ENCODE peak calls at places on chromosomes 2 and 18, in five cellular contexts. Y is tibial nerve, J is mucosa of descending colon, S is psoas muscle, E is OCI-LY7. Z is an unnamed sample. For H3K4me1, the result is how much of the 10 kb centered on the place peaks cover.

GRCh38 chr18:59697236-59697932 is at the start of gene CCBE1:
- DNase-seq in J (peak), E (no peak), Y (peak), S (peak), Z (peak)

GRCh38 chr2:234977228-234977679 is 25.4 kb downstream of the SH3BP4 start:
- DNase-seq in J (no peak), Y (no peak), S (no peak), E (no peak), Z (no peak)

GRCh38 chr2:241177526-241177925 is 11.0 kb upstream of the ANO7 start:
- DNase-seq in E (no peak), Y (no peak), J (no peak), S (no peak), Z (no peak)

GRCh38 chr2:25309402-25309801 is 32.3 kb downstream of the DNMT3A start:
- DNase-seq in Y (peak), S (peak), J (peak), E (peak), Z (no peak)

GRCh38 chr2:24082787-24083566 is 1.7 kb downstream of the TP53I3 start:
- DNase-seq in S (no peak), J (peak), Y (no peak), E (no peak), Z (no peak)

GRCh38 chr18:55402731-55403405 is 185.1 kb downstream of the TCF4 start:
- DNase-seq in S (no peak), J (no peak), Y (no peak), E (no peak), Z (no peak)

GRCh38 chr2:2542966-2543555 is 212.0 kb upstream of the MYT1L start:
- DNase-seq in S (no peak), E (no peak), J (no peak), Y (no peak), Z (no peak)

GRCh38 chr2:67394734-67395133 is 2.4 kb upstream of the ETAA1 start:
- DNase-seq in J (no peak), Y (no peak), E (no peak), S (no peak), Z (no peak)

GRCh38 chr2:240250985-240251847 is 110.8 kb upstream of the OTOS start:
- DNase-seq in E (no peak), S (peak), Y (peak), J (peak), Z (peak)

GRCh38 chr2:48454504-48454903 is 75.5 kb upstream of the STON1 start:
- DNase-seq in E (no peak), Y (no peak), J (no peak), S (no peak), Z (no peak)

GRCh38 chr2:121241466-121241865 is 43.5 kb downstream of the TFCP2L1 start:
- DNase-seq in E (no peak), Y (no peak), J (no peak), S (no peak), Z (no peak)

GRCh38 chr18:70292628-70293027 is 3.8 kb downstream of the SOCS6 start:
- DNase-seq in Y (no peak), E (no peak), J (peak), S (no peak), Z (no peak)

GRCh38 chr18:70291295-70291574 is 2.4 kb downstream of the SOCS6 start:
- DNase-seq in Y (no peak), E (no peak), J (no peak), S (no peak), Z (no peak)

GRCh38 chr18:70295192-70295522 is 6.3 kb downstream of the SOCS6 start:
- DNase-seq in E (no peak), S (no peak), Y (no peak), J (no peak), Z (no peak)

GRCh38 chr18:70294471-70295191 is 5.8 kb downstream of the SOCS6 start:
- DNase-seq in E (no peak), J (no peak), S (no peak), Y (no peak), Z (no peak)

DNA sequence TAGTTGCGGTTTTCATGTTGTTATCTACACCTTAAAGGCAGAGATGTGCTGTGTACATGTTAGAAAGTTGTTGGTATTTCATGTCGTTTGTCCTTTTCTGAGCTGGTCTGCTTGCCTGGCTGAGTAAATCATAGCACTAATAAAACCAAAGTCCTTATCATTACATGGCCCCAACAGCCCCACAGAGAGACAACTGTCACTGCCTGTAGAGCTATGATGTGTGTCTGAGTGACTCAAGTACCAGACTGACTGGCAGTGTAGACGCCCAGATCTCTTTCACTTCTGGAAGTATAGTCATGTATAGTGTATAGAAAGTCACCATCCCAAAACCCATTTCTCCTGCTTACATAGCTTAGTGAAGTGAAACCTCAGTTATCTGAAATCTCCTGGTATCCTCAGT is 4.3 kb downstream of the SOCS6 start:
- DNase-seq in E (no peak), S (no peak), Y (no peak), J (peak), Z (no peak)
- H3K4me1 ChIP-seq in E (under half), S (half or more), Y (under half), J (under half), Z (under half)

GRCh38 chr18:75249672-75250470 is 39.3 kb downstream of the TSHZ1 start:
- DNase-seq in J (no peak), S (no peak), Y (no peak), E (peak), Z (no peak)

GRCh38 chr18:75252136-75252535 is 41.5 kb downstream of the TSHZ1 start:
- DNase-seq in J (no peak), Y (no peak), E (no peak), S (no peak), Z (no peak)

GRCh38 chr18:75249192-75249551 is 38.6 kb downstream of the TSHZ1 start:
- DNase-seq in S (no peak), J (no peak), Y (no peak), E (no peak), Z (no peak)

GRCh38 chr18:75251466-75251865 is 40.9 kb downstream of the TSHZ1 start:
- DNase-seq in Y (no peak), E (no peak), J (no peak), S (no peak), Z (no peak)

DNA sequence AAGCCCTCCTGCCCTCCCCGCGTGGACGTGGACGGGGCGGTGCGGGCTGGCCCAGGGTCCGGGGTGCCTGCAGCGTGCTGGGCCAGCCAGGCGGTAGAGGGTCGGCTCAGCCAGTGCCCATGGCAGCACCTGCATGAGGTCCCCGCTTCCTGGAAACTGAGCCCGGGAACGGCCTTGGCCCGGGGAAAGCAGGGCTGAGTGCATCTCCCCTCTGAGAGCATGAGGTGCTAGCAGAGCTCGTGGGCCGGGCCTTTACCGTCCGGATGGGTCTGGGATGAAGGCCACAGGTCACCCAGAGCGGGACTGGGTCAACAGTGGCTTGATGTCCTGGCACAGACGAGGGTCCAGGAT is 39.8 kb downstream of the TSHZ1 start:
- DNase-seq in J (no peak), E (no peak), S (no peak), Y (no peak), Z (no peak)
- H3K4me1 ChIP-seq in J (under half), E (under half), S (under half), Y (under half), Z (under half)

DNA sequence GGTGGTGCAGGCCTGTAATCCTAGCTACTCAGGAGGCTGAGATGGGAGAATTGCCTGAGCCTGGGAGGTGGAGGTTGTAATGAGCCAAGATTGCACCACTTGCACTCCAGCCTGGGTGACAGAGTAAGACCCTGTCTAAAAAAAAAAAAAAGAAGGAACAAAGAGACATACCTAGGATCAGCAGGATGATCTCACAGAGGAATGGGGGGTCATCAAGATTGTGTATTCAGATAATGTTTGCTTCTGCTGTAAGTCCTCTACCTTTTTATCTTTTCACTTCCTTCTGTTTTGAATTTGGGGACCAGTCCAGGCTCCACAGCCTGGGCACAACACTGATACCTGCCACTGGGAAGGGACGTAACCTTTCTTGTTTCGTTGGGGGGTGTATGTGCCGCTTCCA is 53.2 kb downstream of the MAP4K4 start:
- DNase-seq in S (no peak), J (no peak), E (no peak), Y (no peak), Z (no peak)
- H3K4me1 ChIP-seq in S (half or more), J (under half), E (half or more), Y (under half), Z (half or more)

GRCh38 chr18:48841381-48842258 is 109.1 kb downstream of the SMAD7 start:
- DNase-seq in S (peak), Y (no peak), E (no peak), J (no peak), Z (no peak)

GRCh38 chr18:48838921-48839818 is 111.6 kb downstream of the SMAD7 start:
- DNase-seq in E (no peak), J (no peak), S (no peak), Y (no peak), Z (peak)

GRCh38 chr18:48839819-48840490 is 110.8 kb downstream of the SMAD7 start:
- DNase-seq in Y (no peak), S (no peak), E (no peak), J (no peak), Z (no peak)

GRCh38 chr18:48842259-48843061 is 108.3 kb downstream of the SMAD7 start:
- DNase-seq in Y (no peak), S (no peak), J (peak), E (peak), Z (peak)

DNA sequence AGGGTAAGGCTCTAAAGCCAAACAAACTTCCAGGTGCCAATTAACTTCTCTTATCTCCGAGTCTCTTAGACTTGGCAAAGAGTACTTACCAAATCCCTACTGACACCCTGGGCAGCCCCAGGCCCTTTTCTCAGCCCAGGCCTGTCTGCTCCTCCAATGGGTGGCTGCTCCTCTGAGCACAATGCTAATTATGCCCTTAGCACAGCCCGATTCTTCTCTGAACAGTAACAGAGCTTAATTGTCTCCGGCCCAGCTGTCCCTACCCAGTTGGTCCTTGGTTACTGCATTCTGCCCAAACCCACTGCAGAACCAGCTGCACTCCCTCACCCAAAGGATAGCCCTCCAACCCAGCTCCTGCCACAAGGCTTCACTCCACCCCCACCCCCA is 110.3 kb downstream of the SMAD7 start:
- DNase-seq in E (no peak), J (no peak), S (no peak), Y (no peak), Z (no peak)
- H3K4me1 ChIP-seq in E (under half), J (under half), S (under half), Y (under half), Z (under half)

DNA sequence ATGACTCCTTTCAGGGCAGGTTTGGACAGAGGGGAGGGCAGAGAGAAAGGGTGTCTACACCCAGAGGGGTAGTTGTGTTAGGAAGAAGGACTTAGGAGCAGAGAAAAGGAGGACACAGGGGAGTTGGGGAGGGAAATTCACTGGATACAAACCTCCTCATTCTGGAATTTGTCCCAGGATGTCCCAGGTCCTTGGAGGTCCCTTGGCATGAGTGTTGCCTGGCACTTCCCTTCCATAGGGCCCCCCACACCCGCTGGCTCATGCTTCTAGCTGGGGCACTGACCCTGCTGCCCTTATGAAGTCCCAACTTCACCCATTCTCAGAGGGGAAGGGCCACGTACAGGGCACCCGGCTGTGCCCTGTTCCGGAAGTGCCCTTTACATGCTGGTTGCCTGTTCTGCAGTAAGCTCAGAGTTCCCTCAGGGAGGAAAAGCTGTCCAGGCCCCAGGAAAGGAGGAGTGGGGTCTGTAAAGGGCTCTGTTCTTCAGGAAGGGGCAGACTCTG is 93.6 kb upstream of the SMAD2 start:
- DNase-seq in Y (no peak), J (no peak), S (no peak), E (no peak), Z (no peak)
- H3K4me1 ChIP-seq in Y (under half), J (under half), S (under half), E (under half), Z (under half)

GRCh38 chr2:169095631-169096105 is 26.3 kb downstream of the DHRS9 start:
- DNase-seq in S (no peak), J (no peak), E (no peak), Y (no peak), Z (no peak)
- H3K4me1 ChIP-seq in S (under half), J (under half), E (under half), Y (under half), Z (under half)

GRCh38 chr2:217360781-217361485 is 501.1 kb upstream of the TNP1 start:
- DNase-seq in Y (peak), J (no peak), E (no peak), S (peak), Z (no peak)

GRCh38 chr2:217356142-217356541 is 496.3 kb upstream of the TNP1 start:
- DNase-seq in Y (no peak), S (no peak), E (no peak), J (no peak), Z (no peak)

GRCh38 chr2:217360111-217360510 is 500.2 kb upstream of the TNP1 start:
- DNase-seq in Y (no peak), S (no peak), J (peak), E (no peak), Z (no peak)

GRCh38 chr2:217357886-217358620 is 498.2 kb upstream of the TNP1 start:
- DNase-seq in Y (no peak), E (no peak), S (no peak), J (no peak), Z (no peak)

GRCh38 chr2:217356795-217357194 is 496.9 kb upstream of the TNP1 start:
- DNase-seq in E (no peak), Y (peak), J (no peak), S (peak), Z (no peak)
- H3K4me1 ChIP-seq in E (under half), Y (under half), J (under half), S (under half), Z (under half)

Z was measured in right lobe of liver.